ENCODE peak calls at places on chromosomes 7 and 10, in four cellular contexts. F is NCI-H82, A is heart left ventricle, H is EL. Z is an unnamed sample.

GRCh38 chr10:24307173-24307572 is 98.2 kb downstream of the KIAA1217 start:
- DNase-seq in F (no peak), A (no peak), H (no peak), Z (no peak)

GRCh38 chr7:18679261-18679660 is 183.7 kb downstream of the HDAC9 start:
- DNase-seq in F (no peak), A (no peak), H (no peak), Z (no peak)

GRCh38 chr10:30821994-30822692 is 192.6 kb upstream of the LYZL2 start:
- DNase-seq in F (no peak), A (no peak), H (no peak), Z (no peak)

GRCh38 chr7:23918856-23919255 is 208.8 kb downstream of the STK31 start:
- DNase-seq in F (no peak), A (no peak), H (peak), Z (peak)

GRCh38 chr10:28586176-28586575 is 53.3 kb downstream of the WAC start:
- DNase-seq in F (no peak), A (no peak), H (no peak), Z (no peak)

GRCh38 chr10:51910189-51910588 is 210.8 kb upstream of the CSTF2T start:
- DNase-seq in F (no peak), A (no peak), H (no peak), Z (no peak)

GRCh38 chr7:30020535-30020934 is 6.0 kb downstream of the FKBP14 start:
- DNase-seq in F (no peak), A (no peak), H (no peak), Z (no peak)

GRCh38 chr7:98879198-98879988 is 1.1 kb downstream of the TRRAP start:
- DNase-seq in F (peak), A (no peak), H (peak), Z (peak)

GRCh38 chr10:132448248-132448731 is 51.3 kb downstream of the PWWP2B start:
- DNase-seq in F (peak), A (peak), H (peak), Z (no peak)

GRCh38 chr7:130867039-130867438 is 133.0 kb upstream of the KLF14 start:
- DNase-seq in F (peak), A (no peak), H (no peak), Z (no peak)

GRCh38 chr10:84355106-84355505 is 26.7 kb downstream of the CCSER2 start:
- DNase-seq in F (no peak), A (no peak), H (no peak), Z (no peak)